ENCODE peak calls at places on chromosomes 1 and 21, in ten cellular contexts. V is heart right ventricle, N is lung, A is psoas muscle, C is fibroblast of lung, O is ascending aorta, E is tibial artery, T is tibial nerve, K is left ventricle myocardium inferior, Z is GM12878. U is an unnamed sample. For H3K4me1, the result is how much of the 10 kb centered on the place peaks cover.

GRCh38 chr1:155126494-155127104 is 1.1 kb upstream of the EFNA1 start:
- DNase-seq in V (peak), N (peak), A (peak), C (peak), O (no peak), E (no peak), T (peak), K (peak), Z (no peak), U (peak)

GRCh38 chr1:153253693-153254092 is 5.8 kb upstream of the LORICRIN start:
- DNase-seq in V (no peak), N (no peak), A (no peak), C (no peak), O (no peak), E (no peak), T (no peak), K (no peak), Z (no peak), U (no peak)

GRCh38 chr1:223756806-223757700 is 44.7 kb downstream of the CAPN2 start:
- DNase-seq in V (no peak), N (no peak), A (no peak), C (no peak), O (no peak), E (no peak), T (no peak), K (no peak), Z (no peak), U (no peak)

GRCh38 chr1:86825294-86825693 is 88.6 kb downstream of the SELENOF start:
- DNase-seq in V (no peak), N (no peak), A (no peak), C (peak), O (no peak), E (no peak), T (no peak), K (no peak), Z (no peak), U (no peak)

GRCh38 chr21:42975886-42976608 is 1.7 kb downstream of the PKNOX1 start:
- DNase-seq in V (no peak), N (no peak), A (no peak), C (no peak), O (no peak), E (no peak), T (no peak), K (no peak), Z (no peak), U (no peak)

GRCh38 chr1:95323117-95323516 is 89.1 kb downstream of the RWDD3 start:
- DNase-seq in V (no peak), N (no peak), A (no peak), C (peak), O (no peak), E (no peak), T (no peak), K (no peak), Z (no peak), U (no peak)

GRCh38 chr1:8702121-8702520 is 115.3 kb downstream of the RERE start:
- DNase-seq in V (no peak), N (peak), A (no peak), C (no peak), O (no peak), E (peak), T (no peak), K (no peak), Z (no peak), U (peak)

GRCh38 chr1:1109743-1110142 is 6.1 kb downstream of the C1orf159 start:
- DNase-seq in V (no peak), N (no peak), A (no peak), C (no peak), O (no peak), E (no peak), T (no peak), K (no peak), Z (no peak), U (no peak)

GRCh38 chr1:214549604-214550338 is 1.6 kb downstream of the PTPN14 start:
- DNase-seq in V (no peak), N (no peak), A (no peak), C (peak), O (no peak), E (no peak), T (no peak), K (no peak), Z (no peak), U (no peak)

GRCh38 chr1:62283361-62283760 is 35.9 kb downstream of the KANK4 start:
- DNase-seq in V (no peak), N (no peak), A (no peak), C (no peak), O (no peak), E (no peak), T (no peak), K (no peak), Z (no peak), U (no peak)

GRCh38 chr1:90835172-90835660 is 118.1 kb upstream of the BARHL2 start:
- DNase-seq in V (no peak), N (no peak), A (no peak), C (no peak), O (no peak), E (no peak), T (no peak), K (no peak), Z (no peak), U (peak)

GRCh38 chr21:37914211-37914900 is 1.9 kb downstream of the KCNJ6 start:
- DNase-seq in V (peak), N (no peak), A (no peak), C (peak), O (no peak), E (no peak), T (no peak), K (no peak), Z (no peak), U (peak)

GRCh38 chr1:153261793-153262371 is 2.4 kb downstream of the LORICRIN start:
- DNase-seq in V (no peak), N (no peak), A (no peak), C (no peak), O (no peak), E (no peak), T (no peak), K (no peak), Z (no peak), U (no peak)

GRCh38 chr1:14850563-14850962 is 252.1 kb downstream of the KAZN start:
- DNase-seq in V (no peak), N (no peak), A (no peak), C (no peak), O (no peak), E (no peak), T (no peak), K (no peak), Z (no peak), U (peak)

GRCh38 chr1:218351617-218352438 is 6.7 kb downstream of the TGFB2 start:
- DNase-seq in V (no peak), N (no peak), A (peak), C (peak), O (no peak), E (peak), T (no peak), K (no peak), Z (no peak), U (no peak)

GRCh38 chr1:176996455-176997090 is 167.9 kb downstream of the ASTN1 start:
- DNase-seq in V (no peak), N (no peak), A (no peak), C (peak), O (no peak), E (no peak), T (no peak), K (no peak), Z (no peak), U (no peak)

GRCh38 chr1:173474097-173474779 is 2.9 kb upstream of the PRDX6 start:
- DNase-seq in V (no peak), N (no peak), A (no peak), C (no peak), O (no peak), E (no peak), T (no peak), K (no peak), Z (no peak), U (no peak)

GRCh38 chr1:116020668-116021272 is 44.5 kb downstream of the SLC22A15 start:
- DNase-seq in V (peak), N (peak), A (no peak), C (peak), O (no peak), E (peak), T (peak), K (peak), Z (no peak), U (peak)

GRCh38 chr1:162930532-162931438 is 69.8 kb upstream of the CCDC190 start:
- DNase-seq in V (no peak), N (no peak), A (no peak), C (peak), O (no peak), E (no peak), T (no peak), K (no peak), Z (no peak), U (no peak)

GRCh38 chr1:39671433-39671792 is 494 bp downstream of the NT5C1A start:
- DNase-seq in V (peak), N (no peak), A (peak), C (no peak), O (no peak), E (peak), T (peak), K (peak), Z (no peak), U (peak)

GRCh38 chr1:111716371-111716770 is 22.8 kb downstream of the INKA2 start:
- DNase-seq in V (no peak), N (no peak), A (no peak), C (no peak), O (no peak), E (no peak), T (no peak), K (no peak), Z (no peak), U (no peak)

GRCh38 chr1:181112071-181112929 is 23.8 kb downstream of the IER5 start:
- DNase-seq in V (peak), N (peak), A (peak), C (peak), O (peak), E (peak), T (peak), K (peak), Z (no peak), U (peak)

GRCh38 chr1:217089239-217090014 is 366.2 kb upstream of the ESRRG start:
- DNase-seq in V (peak), N (no peak), A (peak), C (peak), O (no peak), E (no peak), T (no peak), K (peak), Z (no peak), U (peak)

GRCh38 chr1:217091601-217092000 is 368.4 kb upstream of the ESRRG start:
- DNase-seq in V (no peak), N (no peak), A (no peak), C (no peak), O (no peak), E (no peak), T (no peak), K (no peak), Z (no peak), U (no peak)

GRCh38 chr1:217088521-217089221 is 365.4 kb upstream of the ESRRG start:
- DNase-seq in V (no peak), N (no peak), A (no peak), C (peak), O (no peak), E (no peak), T (no peak), K (no peak), Z (no peak), U (no peak)

GRCh38 chr1:217090073-217090911 is 367.1 kb upstream of the ESRRG start:
- DNase-seq in V (no peak), N (no peak), A (no peak), C (no peak), O (no peak), E (no peak), T (no peak), K (peak), Z (no peak), U (no peak)

DNA sequence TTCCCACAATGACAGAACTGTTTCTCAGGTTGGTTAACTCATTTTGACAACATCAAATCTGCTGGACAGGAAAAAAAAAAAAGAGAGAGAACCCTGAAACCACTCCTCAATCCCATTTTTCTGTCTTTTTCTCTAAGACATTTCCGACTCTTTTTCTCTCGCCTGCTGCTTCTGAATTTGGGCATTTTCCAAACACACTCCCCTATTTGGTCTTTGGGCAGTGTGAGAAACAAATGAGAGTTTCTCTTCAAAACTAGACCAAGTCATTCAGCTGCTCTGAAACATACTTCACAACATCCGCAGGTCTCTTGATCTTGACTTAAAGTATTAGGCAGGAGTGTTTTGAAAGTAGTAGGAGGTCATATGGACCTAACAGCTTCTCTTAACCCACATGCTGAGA is 364.8 kb upstream of the ESRRG start:
- DNase-seq in V (no peak), N (no peak), A (no peak), C (no peak), O (no peak), E (no peak), T (no peak), K (no peak), Z (no peak), U (no peak)
- TF ChIP-seq CTCF in V (no peak), N (no peak), A (no peak), C (no peak), O (no peak), E (no peak), T (no peak), K (no peak), Z (no peak), U (no peak)

GRCh38 chr21:33994373-33994772 is 78.8 kb upstream of the ATP5PO start:
- DNase-seq in V (no peak), N (no peak), A (no peak), C (no peak), O (no peak), E (no peak), T (no peak), K (no peak), Z (no peak), U (no peak)

GRCh38 chr21:33989440-33989839 is 73.8 kb upstream of the ATP5PO start:
- DNase-seq in V (no peak), N (no peak), A (no peak), C (no peak), O (no peak), E (no peak), T (no peak), K (no peak), Z (no peak), U (no peak)

GRCh38 chr21:33993286-33994231 is 78.0 kb upstream of the ATP5PO start:
- DNase-seq in V (no peak), N (no peak), A (no peak), C (no peak), O (no peak), E (peak), T (no peak), K (no peak), Z (no peak), U (no peak)

GRCh38 chr21:33988237-33988835 is 72.7 kb upstream of the ATP5PO start:
- DNase-seq in V (no peak), N (no peak), A (no peak), C (no peak), O (no peak), E (no peak), T (no peak), K (no peak), Z (no peak), U (no peak)

GRCh38 chr21:33991091-33991490 is 75.5 kb upstream of the ATP5PO start:
- DNase-seq in V (no peak), N (no peak), A (no peak), C (peak), O (no peak), E (no peak), T (no peak), K (no peak), Z (no peak), U (no peak)
- H3K4me1 ChIP-seq in V (under half), N (under half), A (under half), C (under half), O (under half), E (under half), T (under half), K (under half), Z (under half), U (under half)

GRCh38 chr1:182910143-182910542 is 42.8 kb downstream of the SHCBP1L start:
- DNase-seq in V (no peak), N (no peak), A (no peak), C (no peak), O (no peak), E (no peak), T (no peak), K (no peak), Z (no peak), U (no peak)
- TF ChIP-seq CTCF in V (no peak), N (no peak), A (no peak), C (no peak), O (no peak), E (no peak), T (no peak), K (no peak), Z (no peak), U (no peak)

DNA sequence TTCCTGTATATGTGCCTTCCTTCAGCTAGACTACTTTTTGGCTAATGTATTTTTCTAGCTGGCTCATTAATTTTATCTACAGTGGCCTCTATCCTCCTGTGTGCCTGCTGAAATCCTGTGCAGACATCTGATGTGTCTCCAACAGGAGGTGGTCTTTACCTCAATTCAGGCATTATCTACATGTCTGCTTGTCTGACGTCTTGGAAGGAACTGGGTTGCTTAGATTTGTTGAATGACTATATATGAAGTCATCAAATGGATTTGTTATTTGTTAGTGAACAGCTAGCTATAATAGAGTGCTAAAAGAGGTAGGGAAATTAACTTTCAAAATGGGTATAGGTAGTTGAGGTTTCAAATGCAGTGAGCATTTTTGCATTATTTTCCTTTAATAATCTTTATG is 6.7 kb downstream of the RPL5 start:
- DNase-seq in V (no peak), N (no peak), A (no peak), C (no peak), O (no peak), E (no peak), T (no peak), K (no peak), Z (no peak), U (no peak)
- H3K4me1 ChIP-seq in V (under half), N (under half), A (under half), C (under half), O (under half), E (under half), T (under half), K (half or more), Z (under half), U (under half)